ENCODE peak calls at places on chromosome X, in ten cellular contexts. O is IMR-90, H is AG04449, A is K562, G is WERI-Rb-1, W is NB4, V is astrocyte of the spinal cord, C is LNCaP clone FGC, U is A549, X is fibroblast of the aortic adventitia. I is an unnamed sample.

GRCh38 chrX:137215467-137215866 is 181.7 kb upstream of the GPR101 start:
- DNase-seq in O (no peak), H (no peak), A (no peak), G (no peak), W (no peak), V (no peak), C (no peak), U (no peak), X (no peak), I (no peak)

GRCh38 chrX:146264763-146265375 is 447.2 kb downstream of the SLITRK2 start:
- DNase-seq in O (no peak), H (no peak), A (no peak), G (peak; percentile 80), W (no peak), V (no peak), C (no peak), U (no peak), X (no peak), I (no peak)

GRCh38 chrX:135481696-135482179 is 38.7 kb upstream of the INTS6L start:
- DNase-seq in O (no peak), H (no peak), A (no peak), G (no peak), W (no peak), V (no peak), C (peak; percentile 92), U (no peak), X (no peak), I (no peak)

GRCh38 chrX:132046533-132046932 is 23.4 kb downstream of the STK26 start:
- DNase-seq in O (no peak), H (no peak), A (no peak), G (no peak), W (no peak), V (no peak), C (no peak), U (no peak), X (no peak), I (no peak)

GRCh38 chrX:88937616-88938015 is 190.6 kb downstream of the CPXCR1 start:
- DNase-seq in O (no peak), H (no peak), A (no peak), G (no peak), W (no peak), V (no peak), C (no peak), U (no peak), X (no peak), I (no peak)

GRCh38 chrX:106397788-106398538 is 213.8 kb upstream of the RADX start:
- DNase-seq in O (no peak), H (no peak), A (no peak), G (no peak), W (peak; percentile 14), V (peak; percentile 40), C (no peak), U (no peak), X (no peak), I (no peak)

GRCh38 chrX:150473371-150473770 is 95.0 kb upstream of the MTM1 start:
- DNase-seq in O (no peak), H (no peak), A (no peak), G (no peak), W (no peak), V (no peak), C (no peak), U (no peak), X (no peak), I (no peak)

GRCh38 chrX:30865020-30865419 is 24.0 kb downstream of the TAB3 start:
- DNase-seq in O (no peak), H (no peak), A (peak; percentile 23), G (peak; percentile 8), W (peak; percentile 16), V (no peak), C (no peak), U (no peak), X (no peak), I (no peak)

GRCh38 chrX:8629871-8630270 is 102.1 kb downstream of the ANOS1 start:
- DNase-seq in O (peak; percentile 4), H (no peak), A (no peak), G (no peak), W (no peak), V (peak; percentile 57), C (no peak), U (no peak), X (no peak), I (no peak)

GRCh38 chrX:45852884-45853283 is 652.2 kb upstream of the DIPK2B start:
- DNase-seq in O (no peak), H (no peak), A (no peak), G (no peak), W (no peak), V (no peak), C (no peak), U (no peak), X (no peak), I (no peak)

GRCh38 chrX:45850197-45850774 is 649.6 kb upstream of the DIPK2B start:
- DNase-seq in O (no peak), H (no peak), A (no peak), G (no peak), W (peak; percentile 36), V (peak; percentile 28), C (no peak), U (no peak), X (peak; percentile 4), I (no peak)

GRCh38 chrX:45850775-45851433 is 650.2 kb upstream of the DIPK2B start:
- DNase-seq in O (peak; percentile 28), H (no peak), A (no peak), G (peak; percentile 9), W (peak; percentile 76), V (peak; percentile 51), C (no peak), U (peak; percentile 15), X (peak; percentile 34), I (no peak)

GRCh38 chrX:45849261-45849660 is 648.6 kb upstream of the DIPK2B start:
- DNase-seq in O (peak; percentile 86), H (no peak), A (peak; percentile 7), G (no peak), W (peak; percentile 64), V (peak; percentile 86), C (no peak), U (peak; percentile 43), X (peak; percentile 77), I (peak; percentile 70)

DNA sequence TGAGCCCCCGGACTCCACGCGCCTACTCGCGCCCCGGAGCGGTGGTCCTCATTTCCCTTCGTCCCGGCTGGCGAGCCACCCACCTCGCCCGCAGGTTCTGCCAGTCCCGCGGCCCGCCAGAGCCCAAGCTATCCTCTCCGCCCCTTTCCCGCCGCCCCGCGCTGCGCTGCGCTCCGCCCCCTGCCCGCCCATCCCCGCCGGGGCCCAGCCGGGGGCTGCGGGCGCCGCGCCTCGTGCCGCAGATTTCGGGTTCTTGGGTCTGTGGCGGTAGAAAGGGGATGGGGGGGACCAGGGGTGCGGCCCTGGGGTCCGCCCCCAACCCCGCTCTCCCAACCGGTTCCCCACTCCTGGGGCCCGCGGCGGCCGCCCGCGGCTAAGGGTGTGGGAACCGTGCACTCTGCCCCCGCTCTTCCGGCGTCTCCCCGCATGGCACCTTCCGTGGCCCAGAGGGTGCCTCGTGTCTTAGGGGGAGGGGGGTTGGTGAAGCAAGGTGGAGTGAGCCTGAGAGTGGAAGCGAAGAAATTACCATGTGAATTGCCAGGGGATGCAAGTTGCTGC is 650.8 kb upstream of the DIPK2B start:
- DNase-seq in O (no peak), H (no peak), A (no peak), G (peak; percentile 43), W (peak; percentile 82), V (no peak), C (no peak), U (peak; percentile 50), X (no peak), I (no peak)
- H3K4me3 ChIP-seq in O (peak overlapping the region; percentile 90), H (peak overlapping the region; percentile 77), A (no peak overlapping the region), G (peak overlapping the region; percentile 56), W (peak overlapping the region; percentile 84), V (peak overlapping the region; percentile 77), C (peak overlapping the region; percentile 62), U (peak overlapping the region; percentile 99), X (peak overlapping the region; percentile 71), I (peak overlapping the region; percentile 77)

GRCh38 chrX:11665144-11666040 is at the start of gene ARHGAP6:
- DNase-seq in O (peak; percentile 20), H (no peak), A (no peak), G (peak; percentile 9), W (no peak), V (peak; percentile 46), C (no peak), U (no peak), X (peak; percentile 70), I (no peak)
- H3K4me3 ChIP-seq in O (peak within 1 kb of the TSS; percentile 31), H (peak within 1 kb of the TSS; percentile 55), A (no peak within 1 kb of the TSS), G (no peak within 1 kb of the TSS), W (no peak within 1 kb of the TSS), V (peak within 1 kb of the TSS; percentile 42), C (no peak within 1 kb of the TSS), U (peak within 1 kb of the TSS; percentile 25), X (peak within 1 kb of the TSS; percentile 68), I (peak within 1 kb of the TSS; percentile 43)

GRCh38 chrX:65035451-65035779 is 59.2 kb upstream of the ZC4H2 start:
- DNase-seq in O (peak; percentile 21), H (no peak), A (peak; percentile 3), G (no peak), W (no peak), V (peak; percentile 0), C (no peak), U (no peak), X (peak; percentile 35), I (no peak)

GRCh38 chrX:65034641-65035450 is 58.6 kb upstream of the ZC4H2 start:
- DNase-seq in O (peak; percentile 68), H (no peak), A (peak; percentile 86), G (peak; percentile 20), W (peak; percentile 55), V (peak; percentile 50), C (peak; percentile 21), U (peak; percentile 25), X (peak; percentile 60), I (peak; percentile 27)

GRCh38 chrX:65034292-65034640 is 58.0 kb upstream of the ZC4H2 start:
- DNase-seq in O (no peak), H (no peak), A (no peak), G (no peak), W (no peak), V (no peak), C (peak; percentile 17), U (no peak), X (no peak), I (no peak)
- H3K4me3 ChIP-seq in O (peak overlapping the region; percentile 60), H (peak overlapping the region; percentile 60), A (peak overlapping the region; percentile 52), G (no peak overlapping the region), W (no peak overlapping the region), V (peak overlapping the region; percentile 20), C (peak overlapping the region; percentile 50), U (peak overlapping the region; percentile 37), X (peak overlapping the region; percentile 63), I (peak overlapping the region; percentile 66)

DNA sequence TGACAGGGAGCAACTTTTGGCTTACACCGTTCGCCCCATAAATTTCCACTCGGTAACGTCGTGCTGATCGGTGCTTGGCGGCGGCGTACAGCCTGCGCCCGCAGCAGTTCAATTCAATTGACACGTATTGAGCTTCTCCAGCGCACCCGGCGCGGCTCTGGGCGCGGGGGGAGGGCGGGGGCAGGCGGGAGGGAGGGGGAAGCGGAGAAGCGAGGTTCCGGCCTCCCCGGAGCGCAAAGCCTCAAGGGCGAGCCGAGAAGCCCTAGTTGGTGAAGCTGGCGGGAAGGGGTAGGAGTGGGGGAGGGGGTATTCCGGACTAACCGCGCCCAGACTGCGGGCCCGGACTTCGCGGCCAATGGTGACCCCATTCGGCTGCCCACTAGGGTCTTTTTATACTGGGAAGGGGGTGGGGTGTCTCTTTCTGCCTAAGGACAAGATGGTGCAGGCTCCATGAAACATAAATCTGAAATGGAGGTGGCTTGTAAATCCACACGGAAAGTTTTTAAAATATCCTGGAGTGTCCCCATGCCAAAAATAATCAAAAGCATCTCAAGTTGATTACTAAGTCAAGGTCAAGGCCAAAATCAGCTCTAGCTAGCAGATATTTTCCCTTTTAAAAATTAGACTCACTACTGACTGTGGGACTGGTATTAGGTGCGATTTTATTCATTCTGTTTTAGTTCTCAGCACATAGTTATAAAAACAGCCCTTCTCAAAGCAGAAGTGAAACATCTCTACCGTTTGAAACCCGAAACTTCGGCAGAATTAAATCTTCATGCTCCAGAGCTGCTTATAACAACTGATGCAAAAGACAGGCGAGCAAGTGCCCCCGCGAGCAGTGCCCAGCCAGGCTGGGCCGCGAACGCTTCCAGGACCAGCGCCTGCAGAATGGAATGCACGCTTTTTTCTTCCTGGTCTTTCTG is 1.5 kb upstream of the BCOR start:
- DNase-seq in O (no peak), H (no peak), A (no peak), G (peak; percentile 87), W (peak; percentile 85), V (no peak), C (no peak), U (peak; percentile 28), X (no peak), I (no peak)
- H3K4me3 ChIP-seq in O (peak overlapping the region; percentile 86), H (peak overlapping the region; percentile 61), A (peak overlapping the region; percentile 70), G (peak overlapping the region; percentile 59), W (peak overlapping the region; percentile 64), V (peak overlapping the region; percentile 39), C (peak overlapping the region; percentile 63), U (peak overlapping the region; percentile 84), X (peak overlapping the region; percentile 68), I (peak overlapping the region; percentile 61)

I was measured in AG09309.